ENCODE peak calls at places on chromosome 21, in six cellular contexts. R is tibial artery, N is body of pancreas, O is A673, Y is Calu3, F is left lung. K is an unnamed sample.

GRCh38 chr21:33760641-33761103 is 118.4 kb downstream of the ITSN1 start:
- DNase-seq in Y (no peak), F (no peak), O (no peak), N (no peak), R (no peak), K (no peak)

GRCh38 chr21:41583274-41583790 is 75.4 kb upstream of the TMPRSS2 start:
- DNase-seq in Y (peak), F (peak), O (no peak), N (peak), R (no peak), K (no peak)

GRCh38 chr21:41156128-41156527 is 11.8 kb upstream of the BACE2 start:
- DNase-seq in Y (no peak), N (no peak), R (no peak), O (no peak), F (no peak), K (no peak)

GRCh38 chr21:46098303-46099141 is 610 bp downstream of the COL6A2 start:
- DNase-seq in N (no peak), O (no peak), R (peak), Y (no peak), F (peak), K (peak)

GRCh38 chr21:38314534-38314933 is 57.7 kb downstream of the KCNJ15 start:
- DNase-seq in N (no peak), F (peak), Y (no peak), R (no peak), O (no peak), K (no peak)

GRCh38 chr21:33230518-33231324 is 983 bp downstream of the IFNAR2 start:
- DNase-seq in F (peak), Y (peak), N (peak), O (peak), R (peak), K (no peak)

GRCh38 chr21:29717659-29718058 is 222.1 kb downstream of the GRIK1 start:
- DNase-seq in Y (no peak), R (no peak), N (no peak), O (no peak), F (no peak), K (no peak)

GRCh38 chr21:45818904-45819285 is 162.7 kb upstream of the COL6A1 start:
- DNase-seq in Y (peak), R (peak), F (no peak), N (no peak), O (peak), K (no peak)

GRCh38 chr21:42532466-42533181 is 19.0 kb downstream of the SLC37A1 start:
- DNase-seq in O (no peak), R (peak), F (peak), N (peak), Y (no peak), K (no peak)

GRCh38 chr21:41769933-41770332 is 3.1 kb upstream of the RIPK4 start:
- DNase-seq in F (no peak), O (no peak), R (peak), N (no peak), Y (no peak), K (no peak)

GRCh38 chr21:17526771-17527170 is 13.9 kb downstream of the CXADR start:
- DNase-seq in O (no peak), Y (no peak), N (no peak), R (no peak), F (no peak), K (no peak)

GRCh38 chr21:45309069-45309521 is 21.4 kb upstream of the POFUT2 start:
- DNase-seq in F (peak), Y (peak), R (peak), O (peak), N (peak), K (no peak)

GRCh38 chr21:35376406-35377135 is 327.5 kb upstream of the RUNX1 start:
- DNase-seq in R (no peak), O (no peak), F (no peak), Y (no peak), N (no peak), K (no peak)

GRCh38 chr21:35222021-35222420 is 172.9 kb upstream of the RUNX1 start:
- DNase-seq in N (no peak), R (no peak), F (no peak), O (no peak), Y (no peak), K (no peak)

GRCh38 chr21:26883768-26884167 is 38.6 kb upstream of the ADAMTS1 start:
- DNase-seq in Y (no peak), F (no peak), R (no peak), O (no peak), N (no peak), K (no peak)

GRCh38 chr21:26887241-26887640 is 42.0 kb upstream of the ADAMTS1 start:
- DNase-seq in Y (no peak), R (no peak), N (no peak), F (no peak), O (no peak), K (no peak)

GRCh38 chr21:26884436-26884835 is 39.2 kb upstream of the ADAMTS1 start:
- DNase-seq in N (no peak), O (no peak), R (no peak), Y (no peak), F (no peak), K (no peak)

GRCh38 chr21:26877015-26877414 is 31.8 kb upstream of the ADAMTS1 start:
- DNase-seq in O (no peak), F (no peak), Y (no peak), R (no peak), N (no peak), K (no peak)

GRCh38 chr21:26881504-26882228 is 36.5 kb upstream of the ADAMTS1 start:
- DNase-seq in N (no peak), F (no peak), Y (no peak), R (no peak), O (peak), K (no peak)
- TF ChIP-seq CTCF in N (peak), F (no peak), Y (no peak), R (peak), O (peak), K (peak)

GRCh38 chr21:43718872-43719747 is at the start of gene PDXK:
- DNase-seq in O (peak), Y (peak), R (peak), F (peak), N (peak), K (peak)
- TF ChIP-seq CTCF in O (peak), Y (no peak), R (no peak), F (no peak), N (no peak), K (no peak)

GRCh38 chr21:28518620-28519019 is 474.1 kb downstream of the LTN1 start:
- DNase-seq in O (peak), R (no peak), N (no peak), Y (no peak), F (no peak), K (no peak)

GRCh38 chr21:28516996-28517592 is 475.6 kb downstream of the LTN1 start:
- DNase-seq in R (peak), Y (peak), F (peak), O (peak), N (peak), K (peak)

GRCh38 chr21:28523367-28523766 is 469.3 kb downstream of the LTN1 start:
- DNase-seq in O (no peak), F (no peak), N (no peak), Y (no peak), R (no peak), K (no peak)

GRCh38 chr21:28521932-28522826 is 470.5 kb downstream of the LTN1 start:
- DNase-seq in O (peak), N (no peak), Y (peak), R (no peak), F (no peak), K (no peak)
- TF ChIP-seq CTCF in O (peak), N (no peak), Y (peak), R (no peak), F (no peak), K (peak)

DNA sequence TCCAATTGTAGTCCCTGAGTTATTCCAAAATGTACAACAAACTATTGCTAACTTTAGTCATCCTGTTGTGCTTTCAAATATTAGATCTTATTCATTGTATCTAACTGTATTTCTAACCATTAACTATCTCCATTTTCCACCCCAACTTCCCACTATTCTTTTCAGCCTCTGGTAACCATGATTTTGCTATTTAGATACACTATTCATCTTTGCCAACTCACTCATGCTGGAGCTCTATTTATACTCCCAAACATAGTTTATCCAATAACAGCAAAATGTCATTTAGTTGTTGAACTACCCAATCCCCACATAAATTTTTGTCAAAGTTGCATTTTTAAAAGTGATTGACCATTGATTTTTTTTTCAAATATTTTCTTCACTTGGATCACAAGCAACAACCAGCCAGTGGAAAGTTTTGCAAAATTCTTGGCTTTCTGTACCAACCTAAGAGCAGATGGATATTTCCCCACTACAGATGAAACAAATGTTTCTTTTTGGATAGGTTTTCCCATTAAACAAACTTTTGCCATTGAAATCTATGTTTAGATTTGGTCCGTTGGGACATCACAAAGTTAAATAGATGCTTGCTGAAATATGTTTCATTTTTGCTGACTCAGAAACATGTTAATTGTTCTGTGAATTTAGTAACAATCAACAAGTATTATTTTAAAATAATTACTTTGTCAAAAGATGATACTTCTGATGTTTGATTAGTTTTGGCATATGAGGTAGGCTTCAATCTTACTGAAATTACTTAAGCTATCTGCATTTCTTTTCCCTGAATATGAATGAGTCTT is 866.0 kb downstream of the LTN1 start:
- DNase-seq in Y (no peak), N (no peak), O (no peak), R (no peak), F (no peak), K (no peak)
- TF ChIP-seq CTCF in Y (no peak), N (no peak), O (no peak), R (no peak), F (no peak), K (no peak)